ENCODE peak calls at places on chromosomes 4 and X, in four cellular contexts. One of them, this sample, is unnamed.
A peak's percentile ranks its signal among the peaks of the same experiment; 100 is the strongest.

GRCh38 chr4:138666366-138666765 is 349.2 kb upstream of the NOCT start:
- DNase-seq in IMR-90: no peak
- DNase-seq in endothelial cell of umbilical vein: no peak
- DNase-seq in astrocyte: peak; percentile 58
- DNase-seq in this sample: no peak

GRCh38 chrX:10759400-10759799 is 139.0 kb upstream of the MID1 start:
- DNase-seq in IMR-90: no peak
- DNase-seq in endothelial cell of umbilical vein: no peak
- DNase-seq in astrocyte: no peak
- DNase-seq in this sample: no peak

GRCh38 chr4:128311659-128312392 is 24.2 kb upstream of the PGRMC2 start:
- DNase-seq in endothelial cell of umbilical vein: no peak
- DNase-seq in astrocyte: no peak
- DNase-seq in IMR-90: no peak
- DNase-seq in this sample: peak; percentile 54

GRCh38 chr4:136078971-136079370 is 1453.3 kb downstream of the PCDH18 start:
- DNase-seq in endothelial cell of umbilical vein: no peak
- DNase-seq in IMR-90: peak; percentile 12
- DNase-seq in astrocyte: peak; percentile 76
- DNase-seq in this sample: peak; percentile 10

GRCh38 chrX:129961180-129962083 is 21.0 kb upstream of the BCORL1 start:
- DNase-seq in astrocyte: no peak
- DNase-seq in endothelial cell of umbilical vein: no peak
- DNase-seq in IMR-90: no peak
- DNase-seq in this sample: peak; percentile 37

GRCh38 chr4:75848891-75849290 is 53.4 kb downstream of the PPEF2 start:
- DNase-seq in endothelial cell of umbilical vein: peak; percentile 15
- DNase-seq in IMR-90: peak; percentile 47
- DNase-seq in astrocyte: peak; percentile 70
- DNase-seq in this sample: peak; percentile 15

GRCh38 chr4:56691425-56691824 is 10.3 kb upstream of the HOPX start:
- DNase-seq in endothelial cell of umbilical vein: no peak
- DNase-seq in IMR-90: no peak
- DNase-seq in astrocyte: no peak
- DNase-seq in this sample: no peak

GRCh38 chr4:77560170-77560569 is 45.5 kb upstream of the CXCL13 start:
- DNase-seq in IMR-90: no peak
- DNase-seq in astrocyte: no peak
- DNase-seq in endothelial cell of umbilical vein: no peak
- DNase-seq in this sample: no peak

GRCh38 chrX:1933964-1934363 is 319.1 kb downstream of the ASMT start:
- DNase-seq in endothelial cell of umbilical vein: no peak
- DNase-seq in IMR-90: no peak
- DNase-seq in astrocyte: no peak
- DNase-seq in this sample: no peak

GRCh38 chr4:6674500-6675149 is 19.1 kb upstream of the S100P start:
- DNase-seq in endothelial cell of umbilical vein: peak; percentile 48
- DNase-seq in IMR-90: peak; percentile 41
- DNase-seq in astrocyte: no peak
- DNase-seq in this sample: peak; percentile 71

GRCh38 chr4:86730310-86730709 is 118.9 kb downstream of the SLC10A6 start:
- DNase-seq in IMR-90: no peak
- DNase-seq in endothelial cell of umbilical vein: no peak
- DNase-seq in astrocyte: no peak
- DNase-seq in this sample: no peak

GRCh38 chrX:39226307-39226706 is 425.0 kb downstream of the MID1IP1 start:
- DNase-seq in IMR-90: no peak
- DNase-seq in astrocyte: no peak
- DNase-seq in endothelial cell of umbilical vein: no peak
- DNase-seq in this sample: no peak

GRCh38 chrX:336227-336626 is 17.6 kb upstream of the GTPBP6 start:
- DNase-seq in IMR-90: no peak
- DNase-seq in astrocyte: no peak
- DNase-seq in endothelial cell of umbilical vein: no peak
- DNase-seq in this sample: no peak

GRCh38 chr4:94339779-94340178 is 2.9 kb downstream of the HPGDS start:
- DNase-seq in IMR-90: no peak
- DNase-seq in astrocyte: no peak
- DNase-seq in endothelial cell of umbilical vein: no peak
- DNase-seq in this sample: no peak

GRCh38 chr4:90474484-90474883 is 347.3 kb downstream of the CCSER1 start:
- DNase-seq in astrocyte: no peak
- DNase-seq in IMR-90: no peak
- DNase-seq in endothelial cell of umbilical vein: no peak
- DNase-seq in this sample: no peak

GRCh38 chr4:26077840-26078239 is 163.8 kb downstream of the SMIM20 start:
- DNase-seq in astrocyte: no peak
- DNase-seq in IMR-90: no peak
- DNase-seq in endothelial cell of umbilical vein: no peak
- DNase-seq in this sample: no peak

GRCh38 chr4:41670530-41670929 is 78.0 kb downstream of the PHOX2B start:
- DNase-seq in astrocyte: no peak
- DNase-seq in endothelial cell of umbilical vein: no peak
- DNase-seq in IMR-90: no peak
- DNase-seq in this sample: no peak

GRCh38 chrX:95640226-95640625 is 1044.4 kb upstream of the DIAPH2 start:
- DNase-seq in astrocyte: no peak
- DNase-seq in IMR-90: no peak
- DNase-seq in endothelial cell of umbilical vein: no peak
- DNase-seq in this sample: no peak

GRCh38 chr4:153486281-153487151 is 20.4 kb downstream of the TMEM131L start:
- DNase-seq in astrocyte: peak; percentile 91
- DNase-seq in IMR-90: peak; percentile 91
- DNase-seq in endothelial cell of umbilical vein: peak; percentile 71
- DNase-seq in this sample: peak; percentile 99

GRCh38 chr4:13059015-13059414 is 425.1 kb downstream of the RAB28 start:
- DNase-seq in endothelial cell of umbilical vein: no peak
- DNase-seq in astrocyte: no peak
- DNase-seq in IMR-90: no peak
- DNase-seq in this sample: no peak

GRCh38 chr4:182085051-182085480 is 158.1 kb upstream of the TENM3 start:
- DNase-seq in IMR-90: no peak
- DNase-seq in astrocyte: peak; percentile 98
- DNase-seq in endothelial cell of umbilical vein: no peak
- DNase-seq in this sample: no peak

GRCh38 chr4:187602339-187603092 is 393.1 kb upstream of the ZFP42 start:
- DNase-seq in endothelial cell of umbilical vein: peak; percentile 77
- DNase-seq in astrocyte: peak; percentile 87
- DNase-seq in IMR-90: peak; percentile 43
- DNase-seq in this sample: peak; percentile 86

GRCh38 chr4:159593651-159594050 is 490.8 kb downstream of the RAPGEF2 start:
- DNase-seq in endothelial cell of umbilical vein: no peak
- DNase-seq in IMR-90: no peak
- DNase-seq in astrocyte: no peak
- DNase-seq in this sample: no peak

GRCh38 chrX:39261446-39262147 is 460.3 kb downstream of the MID1IP1 start:
- DNase-seq in endothelial cell of umbilical vein: peak; percentile 53
- DNase-seq in astrocyte: peak; percentile 63
- DNase-seq in IMR-90: no peak
- DNase-seq in this sample: peak; percentile 85

GRCh38 chr4:122668241-122668640 is 47.4 kb upstream of the IL21 start:
- DNase-seq in IMR-90: peak; percentile 88
- DNase-seq in endothelial cell of umbilical vein: no peak
- DNase-seq in astrocyte: peak; percentile 75
- DNase-seq in this sample: peak; percentile 63

GRCh38 chrX:17024896-17025295 is 78.4 kb downstream of the REPS2 start:
- DNase-seq in astrocyte: no peak
- DNase-seq in endothelial cell of umbilical vein: no peak
- DNase-seq in IMR-90: no peak
- DNase-seq in this sample: no peak

GRCh38 chr4:7166981-7167700 is 25.2 kb upstream of the SORCS2 start:
- DNase-seq in astrocyte: no peak
- DNase-seq in endothelial cell of umbilical vein: no peak
- DNase-seq in IMR-90: no peak
- DNase-seq in this sample: peak; percentile 25

GRCh38 chr4:69910016-69910782 is 20.7 kb upstream of the CSN1S1 start:
- DNase-seq in endothelial cell of umbilical vein: no peak
- DNase-seq in IMR-90: peak; percentile 21
- DNase-seq in astrocyte: no peak
- DNase-seq in this sample: peak; percentile 26

GRCh38 chr4:146638801-146639351 is at the start of gene POU4F2:
- DNase-seq in IMR-90: no peak
- DNase-seq in endothelial cell of umbilical vein: peak; percentile 23
- DNase-seq in astrocyte: peak; percentile 3
- DNase-seq in this sample: no peak

GRCh38 chr4:7539186-7539585 is 104.5 kb upstream of the PSAPL1 start:
- DNase-seq in IMR-90: no peak
- DNase-seq in endothelial cell of umbilical vein: no peak
- DNase-seq in astrocyte: no peak
- DNase-seq in this sample: no peak

GRCh38 chr4:140212646-140213045 is 58.7 kb upstream of the MAML3 start:
- DNase-seq in astrocyte: no peak
- DNase-seq in endothelial cell of umbilical vein: no peak
- DNase-seq in IMR-90: no peak
- DNase-seq in this sample: no peak
- H3K4me3 ChIP-seq in astrocyte: no peak overlapping the region
- H3K4me3 ChIP-seq in endothelial cell of umbilical vein: no peak overlapping the region
- H3K4me3 ChIP-seq in IMR-90: no peak overlapping the region
- H3K4me3 ChIP-seq in this sample: no peak overlapping the region

GRCh38 chrX:136271300-136271699 is 20.1 kb upstream of the MAP7D3 start:
- DNase-seq in astrocyte: no peak
- DNase-seq in IMR-90: no peak
- DNase-seq in endothelial cell of umbilical vein: peak; percentile 36
- DNase-seq in this sample: no peak

GRCh38 chrX:136269921-136270320 is 18.7 kb upstream of the MAP7D3 start:
- DNase-seq in IMR-90: no peak
- DNase-seq in endothelial cell of umbilical vein: peak; percentile 43
- DNase-seq in astrocyte: no peak
- DNase-seq in this sample: no peak

GRCh38 chrX:136275553-136275952 is 24.4 kb upstream of the MAP7D3 start:
- DNase-seq in astrocyte: no peak
- DNase-seq in endothelial cell of umbilical vein: no peak
- DNase-seq in IMR-90: no peak
- DNase-seq in this sample: peak; percentile 10

GRCh38 chrX:136273986-136274385 is 22.8 kb upstream of the MAP7D3 start:
- DNase-seq in endothelial cell of umbilical vein: no peak
- DNase-seq in IMR-90: no peak
- DNase-seq in astrocyte: no peak
- DNase-seq in this sample: no peak

DNA sequence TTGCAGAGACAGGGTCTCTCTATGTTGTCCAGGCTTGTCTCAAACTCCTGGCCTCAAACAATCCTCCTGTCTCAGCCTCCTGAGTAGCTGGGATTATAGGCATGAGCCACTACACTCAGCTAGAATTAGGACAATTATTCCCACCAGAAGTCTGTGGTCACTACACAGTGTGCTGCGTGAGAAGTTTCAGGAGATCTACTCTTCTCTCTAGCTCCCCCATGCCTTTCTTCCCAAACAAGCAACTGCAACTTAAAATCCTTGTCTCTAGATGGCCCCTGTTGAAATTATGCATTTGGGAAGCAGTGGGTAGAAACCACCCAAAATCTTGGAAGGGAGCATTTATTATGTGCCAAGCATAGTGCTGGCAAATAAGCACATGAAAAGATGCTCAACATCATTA is 21.1 kb upstream of the MAP7D3 start:
- DNase-seq in endothelial cell of umbilical vein: no peak
- DNase-seq in astrocyte: no peak
- DNase-seq in IMR-90: no peak
- DNase-seq in this sample: no peak
- TF ChIP-seq CTCF in endothelial cell of umbilical vein: no peak
- TF ChIP-seq CTCF in astrocyte: no peak
- TF ChIP-seq CTCF in IMR-90: peak; percentile 9
- TF ChIP-seq CTCF in this sample: no peak

GRCh38 chrX:41273638-41274037 is 60.3 kb upstream of the DDX3X start:
- DNase-seq in IMR-90: no peak
- DNase-seq in astrocyte: peak; percentile 55
- DNase-seq in endothelial cell of umbilical vein: no peak
- DNase-seq in this sample: no peak
- H3K27me3 ChIP-seq in IMR-90: peaks cover 7% of the 10 kb centered on the region
- H3K27me3 ChIP-seq in astrocyte: no peaks in the 10 kb centered on the region
- H3K27me3 ChIP-seq in endothelial cell of umbilical vein: no peaks in the 10 kb centered on the region
- H3K27me3 ChIP-seq in this sample: no peaks in the 10 kb centered on the region

GRCh38 chr4:119030536-119030890 is 105.1 kb upstream of the MYOZ2 start:
- DNase-seq in astrocyte: no peak
- DNase-seq in IMR-90: no peak
- DNase-seq in endothelial cell of umbilical vein: no peak
- DNase-seq in this sample: no peak
- H3K4me3 ChIP-seq in astrocyte: no peak overlapping the region
- H3K4me3 ChIP-seq in IMR-90: no peak overlapping the region
- H3K4me3 ChIP-seq in endothelial cell of umbilical vein: no peak overlapping the region
- H3K4me3 ChIP-seq in this sample: no peak overlapping the region

GRCh38 chr4:185862340-185862739 is 50.3 kb upstream of the SORBS2 start:
- DNase-seq in endothelial cell of umbilical vein: no peak
- DNase-seq in IMR-90: no peak
- DNase-seq in astrocyte: no peak
- DNase-seq in this sample: no peak
- TF ChIP-seq CTCF in endothelial cell of umbilical vein: no peak
- TF ChIP-seq CTCF in IMR-90: no peak
- TF ChIP-seq CTCF in astrocyte: no peak
- TF ChIP-seq CTCF in this sample: no peak

DNA sequence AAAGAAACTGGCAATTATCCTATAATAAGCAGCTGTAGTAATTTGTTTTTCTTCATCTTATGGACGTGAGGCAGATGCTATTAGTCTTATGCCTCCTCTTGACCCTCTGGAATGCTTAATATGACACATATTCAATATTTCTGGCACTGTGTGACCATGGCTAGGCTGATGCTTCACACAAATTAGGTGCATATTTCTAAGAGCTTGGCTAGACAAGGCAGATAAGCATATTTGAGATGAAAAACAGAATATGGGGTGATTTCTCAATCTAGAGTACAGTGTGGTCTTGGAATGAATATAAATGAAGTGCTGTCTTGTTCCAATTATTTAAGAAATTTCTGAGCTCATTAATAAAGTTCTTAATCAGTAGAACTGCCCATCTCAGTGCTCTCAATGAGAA is 156.2 kb downstream of the NPNT start:
- DNase-seq in endothelial cell of umbilical vein: no peak
- DNase-seq in astrocyte: no peak
- DNase-seq in IMR-90: no peak
- DNase-seq in this sample: no peak
- H3K27me3 ChIP-seq in endothelial cell of umbilical vein: no peaks in the 10 kb centered on the region
- H3K27me3 ChIP-seq in astrocyte: no peaks in the 10 kb centered on the region
- H3K27me3 ChIP-seq in IMR-90: no peaks in the 10 kb centered on the region
- H3K27me3 ChIP-seq in this sample: no peaks in the 10 kb centered on the region